ENCODE peak calls at places on chromosomes 7 and 10, in four cellular contexts. One of them, this sample, is unnamed.

GRCh38 chr10:851891-852290 is 79.6 kb downstream of the LARP4B start:
- DNase-seq in body of pancreas: no peak
- DNase-seq in cardiac muscle cell: no peak
- DNase-seq in ascending aorta: no peak
- DNase-seq in this sample: no peak

GRCh38 chr10:7795605-7796004 is 7.6 kb downstream of the ATP5F1C start:
- DNase-seq in cardiac muscle cell: peak; percentile 61
- DNase-seq in ascending aorta: no peak
- DNase-seq in body of pancreas: peak; percentile 53
- DNase-seq in this sample: no peak

GRCh38 chr7:27133409-27134157 is 3.0 kb upstream of the HOXA4 start:
- DNase-seq in cardiac muscle cell: no peak
- DNase-seq in body of pancreas: no peak
- DNase-seq in ascending aorta: no peak
- DNase-seq in this sample: no peak

GRCh38 chr7:20559883-20560282 is 55.6 kb upstream of the ABCB5 start:
- DNase-seq in cardiac muscle cell: no peak
- DNase-seq in ascending aorta: no peak
- DNase-seq in body of pancreas: no peak
- DNase-seq in this sample: no peak

GRCh38 chr7:74061840-74062539 is 21.6 kb upstream of the LIMK1 start:
- DNase-seq in body of pancreas: peak; percentile 94
- DNase-seq in ascending aorta: peak; percentile 96
- DNase-seq in cardiac muscle cell: no peak
- DNase-seq in this sample: peak; percentile 84

GRCh38 chr10:130227883-130228282 is 91.7 kb downstream of the GLRX3 start:
- DNase-seq in ascending aorta: no peak
- DNase-seq in cardiac muscle cell: no peak
- DNase-seq in body of pancreas: no peak
- DNase-seq in this sample: no peak

GRCh38 chr7:69109131-69109740 is 489.0 kb upstream of the AUTS2 start:
- DNase-seq in ascending aorta: no peak
- DNase-seq in body of pancreas: no peak
- DNase-seq in cardiac muscle cell: no peak
- DNase-seq in this sample: no peak

GRCh38 chr10:69866246-69866687 is 64.6 kb downstream of the COL13A1 start:
- DNase-seq in cardiac muscle cell: no peak
- DNase-seq in ascending aorta: no peak
- DNase-seq in body of pancreas: no peak
- DNase-seq in this sample: no peak

GRCh38 chr7:80885774-80886173 is 33.1 kb downstream of the SEMA3C start:
- DNase-seq in cardiac muscle cell: no peak
- DNase-seq in body of pancreas: no peak
- DNase-seq in ascending aorta: no peak
- DNase-seq in this sample: no peak

GRCh38 chr7:124566576-124566975 is 199.0 kb downstream of the GPR37 start:
- DNase-seq in cardiac muscle cell: no peak
- DNase-seq in body of pancreas: peak; percentile 8
- DNase-seq in ascending aorta: no peak
- DNase-seq in this sample: no peak

GRCh38 chr10:37467246-37467645 is 341.8 kb downstream of the ANKRD30A start:
- DNase-seq in ascending aorta: no peak
- DNase-seq in body of pancreas: no peak
- DNase-seq in cardiac muscle cell: no peak
- DNase-seq in this sample: no peak

GRCh38 chr10:129332476-129332875 is 134.6 kb upstream of the MGMT start:
- DNase-seq in ascending aorta: no peak
- DNase-seq in body of pancreas: no peak
- DNase-seq in cardiac muscle cell: peak; percentile 43
- DNase-seq in this sample: no peak

GRCh38 chr10:103890194-103890658 is 27.8 kb downstream of the STN1 start:
- DNase-seq in body of pancreas: peak; percentile 71
- DNase-seq in cardiac muscle cell: no peak
- DNase-seq in ascending aorta: no peak
- DNase-seq in this sample: peak; percentile 29

GRCh38 chr10:12774219-12774894 is 227.2 kb downstream of the CCDC3 start:
- DNase-seq in cardiac muscle cell: no peak
- DNase-seq in body of pancreas: no peak
- DNase-seq in ascending aorta: no peak
- DNase-seq in this sample: no peak

GRCh38 chr7:75967573-75967997 is 26.8 kb downstream of the TMEM120A start:
- DNase-seq in body of pancreas: no peak
- DNase-seq in cardiac muscle cell: no peak
- DNase-seq in ascending aorta: peak; percentile 68
- DNase-seq in this sample: peak; percentile 56

GRCh38 chr10:86579883-86580548 is 58.4 kb upstream of the WAPL start:
- DNase-seq in ascending aorta: no peak
- DNase-seq in cardiac muscle cell: no peak
- DNase-seq in body of pancreas: no peak
- DNase-seq in this sample: no peak

GRCh38 chr10:30348378-30348776 is 701 bp downstream of the MTPAP start:
- DNase-seq in ascending aorta: peak; percentile 21
- DNase-seq in body of pancreas: no peak
- DNase-seq in cardiac muscle cell: no peak
- DNase-seq in this sample: no peak

GRCh38 chr7:128022631-128023532 is 8.4 kb downstream of the LRRC4 start:
- DNase-seq in ascending aorta: no peak
- DNase-seq in cardiac muscle cell: no peak
- DNase-seq in body of pancreas: no peak
- DNase-seq in this sample: no peak

GRCh38 chr7:130180571-130180971 is 24.6 kb downstream of the TMEM209 start:
- DNase-seq in ascending aorta: no peak
- DNase-seq in cardiac muscle cell: no peak
- DNase-seq in body of pancreas: no peak
- DNase-seq in this sample: no peak

GRCh38 chr7:16367115-16367514 is 54.2 kb downstream of the CRPPA start:
- DNase-seq in body of pancreas: no peak
- DNase-seq in cardiac muscle cell: no peak
- DNase-seq in ascending aorta: no peak
- DNase-seq in this sample: no peak

GRCh38 chr7:119959811-119960210 is 313.2 kb upstream of the KCND2 start:
- DNase-seq in ascending aorta: no peak
- DNase-seq in cardiac muscle cell: no peak
- DNase-seq in body of pancreas: no peak
- DNase-seq in this sample: no peak

GRCh38 chr10:72951760-72952159 is 2.8 kb downstream of the PLA2G12B start:
- DNase-seq in cardiac muscle cell: no peak
- DNase-seq in body of pancreas: no peak
- DNase-seq in ascending aorta: no peak
- DNase-seq in this sample: no peak

GRCh38 chr10:79026341-79026761 is 42.4 kb upstream of the ZMIZ1 start:
- DNase-seq in body of pancreas: no peak
- DNase-seq in ascending aorta: peak; percentile 39
- DNase-seq in cardiac muscle cell: no peak
- DNase-seq in this sample: peak; percentile 29

GRCh38 chr10:28217848-28218247 is 85.0 kb downstream of the MPP7 start:
- DNase-seq in cardiac muscle cell: no peak
- DNase-seq in ascending aorta: no peak
- DNase-seq in body of pancreas: peak; percentile 9
- DNase-seq in this sample: no peak

GRCh38 chr10:48751730-48752129 is 67.1 kb downstream of the WDFY4 start:
- DNase-seq in body of pancreas: no peak
- DNase-seq in ascending aorta: no peak
- DNase-seq in cardiac muscle cell: no peak
- DNase-seq in this sample: no peak

GRCh38 chr10:59648711-59649201 is 60.9 kb downstream of the SLC16A9 start:
- DNase-seq in body of pancreas: no peak
- DNase-seq in ascending aorta: no peak
- DNase-seq in cardiac muscle cell: peak; percentile 8
- DNase-seq in this sample: no peak

GRCh38 chr7:155516466-155516865 is 29.9 kb downstream of the CNPY1 start:
- DNase-seq in ascending aorta: no peak
- DNase-seq in cardiac muscle cell: no peak
- DNase-seq in body of pancreas: no peak
- DNase-seq in this sample: no peak

GRCh38 chr7:155517969-155518368 is 28.4 kb downstream of the CNPY1 start:
- DNase-seq in body of pancreas: no peak
- DNase-seq in cardiac muscle cell: no peak
- DNase-seq in ascending aorta: no peak
- DNase-seq in this sample: no peak

GRCh38 chr7:155518633-155519032 is 27.7 kb downstream of the CNPY1 start:
- DNase-seq in ascending aorta: no peak
- DNase-seq in cardiac muscle cell: no peak
- DNase-seq in body of pancreas: no peak
- DNase-seq in this sample: no peak

GRCh38 chr7:155515318-155515717 is 31.0 kb downstream of the CNPY1 start:
- DNase-seq in body of pancreas: no peak
- DNase-seq in cardiac muscle cell: no peak
- DNase-seq in ascending aorta: no peak
- DNase-seq in this sample: no peak

GRCh38 chr7:155517452-155517851 is 28.9 kb downstream of the CNPY1 start:
- DNase-seq in cardiac muscle cell: no peak
- DNase-seq in ascending aorta: no peak
- DNase-seq in body of pancreas: no peak
- DNase-seq in this sample: no peak
- H3K27ac ChIP-seq in cardiac muscle cell: no peak overlapping the region
- H3K27ac ChIP-seq in ascending aorta: no peak overlapping the region
- H3K27ac ChIP-seq in body of pancreas: no peak overlapping the region
- H3K27ac ChIP-seq in this sample: no peak overlapping the region

GRCh38 chr10:26216577-26216948 is at the start of gene GAD2:
- DNase-seq in body of pancreas: no peak
- DNase-seq in cardiac muscle cell: no peak
- DNase-seq in ascending aorta: no peak
- DNase-seq in this sample: no peak
- H3K27me3 ChIP-seq in body of pancreas: no peaks in the 10 kb centered on the region
- H3K27me3 ChIP-seq in cardiac muscle cell: peaks cover 100% of the 10 kb centered on the region
- H3K27me3 ChIP-seq in ascending aorta: peaks cover 22% of the 10 kb centered on the region
- H3K27me3 ChIP-seq in this sample: peaks cover 48% of the 10 kb centered on the region

GRCh38 chr7:152090739-152091138 is 65.3 kb downstream of the GALNT11 start:
- DNase-seq in ascending aorta: no peak
- DNase-seq in cardiac muscle cell: no peak
- DNase-seq in body of pancreas: no peak
- DNase-seq in this sample: no peak

GRCh38 chr7:152093717-152094116 is 68.2 kb downstream of the GALNT11 start:
- DNase-seq in ascending aorta: no peak
- DNase-seq in cardiac muscle cell: no peak
- DNase-seq in body of pancreas: no peak
- DNase-seq in this sample: no peak

GRCh38 chr7:152097330-152097729 is 71.9 kb downstream of the GALNT11 start:
- DNase-seq in cardiac muscle cell: no peak
- DNase-seq in ascending aorta: no peak
- DNase-seq in body of pancreas: no peak
- DNase-seq in this sample: no peak

DNA sequence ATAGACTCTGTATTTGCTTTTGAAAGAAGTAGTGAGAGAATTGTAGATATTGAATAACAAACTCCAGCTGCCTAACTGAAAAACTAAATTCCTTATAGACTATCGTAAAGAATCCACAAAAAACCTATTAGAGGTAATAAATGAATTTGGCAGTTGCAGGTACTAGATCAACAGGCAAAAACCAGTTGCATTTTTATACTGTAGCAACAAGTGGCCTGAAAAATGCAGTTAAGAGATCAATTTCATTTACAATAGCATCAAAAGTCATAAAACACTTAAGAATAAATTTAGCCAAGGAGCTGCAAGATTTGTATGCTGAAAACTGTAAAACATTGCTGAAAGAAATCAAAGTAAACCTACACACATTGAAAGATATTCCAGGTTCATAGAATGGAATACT is 70.3 kb downstream of the GALNT11 start:
- DNase-seq in body of pancreas: no peak
- DNase-seq in ascending aorta: no peak
- DNase-seq in cardiac muscle cell: no peak
- DNase-seq in this sample: no peak
- H3K4me3 ChIP-seq in body of pancreas: no peak overlapping the region
- H3K4me3 ChIP-seq in ascending aorta: no peak overlapping the region
- H3K4me3 ChIP-seq in cardiac muscle cell: no peak overlapping the region
- H3K4me3 ChIP-seq in this sample: no peak overlapping the region

GRCh38 chr10:22599636-22600228 is 114.6 kb downstream of the PIP4K2A start:
- DNase-seq in ascending aorta: no peak
- DNase-seq in body of pancreas: no peak
- DNase-seq in cardiac muscle cell: no peak
- DNase-seq in this sample: no peak

GRCh38 chr10:22600516-22600915 is 113.9 kb downstream of the PIP4K2A start:
- DNase-seq in cardiac muscle cell: no peak
- DNase-seq in body of pancreas: no peak
- DNase-seq in ascending aorta: no peak
- DNase-seq in this sample: no peak

GRCh38 chr10:22599048-22599561 is 115.3 kb downstream of the PIP4K2A start:
- DNase-seq in ascending aorta: no peak
- DNase-seq in body of pancreas: no peak
- DNase-seq in cardiac muscle cell: no peak
- DNase-seq in this sample: no peak

GRCh38 chr10:22597142-22597541 is 117.2 kb downstream of the PIP4K2A start:
- DNase-seq in cardiac muscle cell: no peak
- DNase-seq in body of pancreas: no peak
- DNase-seq in ascending aorta: no peak
- DNase-seq in this sample: no peak

DNA sequence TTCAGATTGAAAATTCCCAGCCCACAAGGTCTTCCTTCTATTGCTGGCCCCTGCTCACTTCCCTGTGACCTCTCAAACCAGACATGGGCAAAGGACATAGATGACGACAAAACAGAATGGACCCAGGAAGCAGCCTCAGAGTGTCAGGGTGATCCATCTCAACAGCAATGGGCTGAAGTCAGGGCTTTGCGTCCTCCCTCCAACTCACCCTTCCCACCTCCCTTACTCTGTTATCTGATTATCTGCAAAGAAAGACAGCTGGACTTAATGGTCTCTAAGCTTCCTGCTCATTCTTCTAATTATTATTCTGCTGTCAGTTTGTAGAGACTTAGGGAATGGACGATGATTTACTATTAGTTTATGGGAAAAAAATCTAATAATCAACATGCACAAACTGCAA is 115.9 kb downstream of the PIP4K2A start:
- DNase-seq in cardiac muscle cell: no peak
- DNase-seq in body of pancreas: no peak
- DNase-seq in ascending aorta: no peak
- DNase-seq in this sample: no peak
- H3K27ac ChIP-seq in cardiac muscle cell: no peak overlapping the region
- H3K27ac ChIP-seq in body of pancreas: no peak overlapping the region
- H3K27ac ChIP-seq in ascending aorta: no peak overlapping the region
- H3K27ac ChIP-seq in this sample: no peak overlapping the region

GRCh38 chr10:75404023-75404334 is 2.4 kb upstream of the ZNF503 start:
- DNase-seq in cardiac muscle cell: no peak
- DNase-seq in ascending aorta: no peak
- DNase-seq in body of pancreas: no peak
- DNase-seq in this sample: no peak

GRCh38 chr10:75406158-75407065 is 4.8 kb upstream of the ZNF503 start:
- DNase-seq in cardiac muscle cell: peak; percentile 16
- DNase-seq in body of pancreas: peak; percentile 20
- DNase-seq in ascending aorta: no peak
- DNase-seq in this sample: no peak

GRCh38 chr10:75407296-75407715 is 5.7 kb upstream of the ZNF503 start:
- DNase-seq in body of pancreas: peak; percentile 61
- DNase-seq in ascending aorta: no peak
- DNase-seq in cardiac muscle cell: peak; percentile 12
- DNase-seq in this sample: no peak

GRCh38 chr10:75404335-75405200 is 3.0 kb upstream of the ZNF503 start:
- DNase-seq in ascending aorta: no peak
- DNase-seq in cardiac muscle cell: peak; percentile 69
- DNase-seq in body of pancreas: peak; percentile 68
- DNase-seq in this sample: no peak

GRCh38 chr10:75405201-75406143 is 3.9 kb upstream of the ZNF503 start:
- DNase-seq in body of pancreas: peak; percentile 83
- DNase-seq in ascending aorta: no peak
- DNase-seq in cardiac muscle cell: peak; percentile 72
- DNase-seq in this sample: no peak
- H3K27me3 ChIP-seq in body of pancreas: no peaks in the 10 kb centered on the region
- H3K27me3 ChIP-seq in ascending aorta: no peaks in the 10 kb centered on the region
- H3K27me3 ChIP-seq in cardiac muscle cell: peaks cover 35% of the 10 kb centered on the region
- H3K27me3 ChIP-seq in this sample: no peaks in the 10 kb centered on the region

This sample was measured in heart left ventricle.